ENCODE peak calls at places on chromosome 20, in seven cellular contexts. One of them, this sample, is unnamed.
A peak's percentile ranks its signal among the peaks of the same experiment; 100 is the strongest.

GRCh38 chr20:21808863-21809664 is 103.6 kb downstream of the PAX1 start:
- DNase-seq in ovary: no peak
- DNase-seq in cardiac muscle cell: peak; percentile 82
- DNase-seq in NT2/D1: peak; percentile 35
- DNase-seq in left lung: peak; percentile 35
- DNase-seq in thoracic aorta: no peak
- DNase-seq in neuronal stem cell: peak; percentile 55
- DNase-seq in this sample: peak; percentile 75

GRCh38 chr20:47795214-47795667 is 10.0 kb upstream of the SULF2 start:
- DNase-seq in neuronal stem cell: no peak
- DNase-seq in left lung: no peak
- DNase-seq in thoracic aorta: peak; percentile 56
- DNase-seq in NT2/D1: no peak
- DNase-seq in cardiac muscle cell: no peak
- DNase-seq in ovary: no peak
- DNase-seq in this sample: no peak

GRCh38 chr20:18058661-18059467 is 1.1 kb upstream of the OVOL2 start:
- DNase-seq in NT2/D1: no peak
- DNase-seq in neuronal stem cell: peak; percentile 45
- DNase-seq in cardiac muscle cell: peak; percentile 65
- DNase-seq in thoracic aorta: no peak
- DNase-seq in ovary: no peak
- DNase-seq in left lung: peak; percentile 36
- DNase-seq in this sample: peak; percentile 74

GRCh38 chr20:62032606-62033368 is 32.9 kb downstream of the TAF4 start:
- DNase-seq in NT2/D1: no peak
- DNase-seq in neuronal stem cell: no peak
- DNase-seq in thoracic aorta: no peak
- DNase-seq in left lung: no peak
- DNase-seq in cardiac muscle cell: no peak
- DNase-seq in ovary: no peak
- DNase-seq in this sample: no peak

GRCh38 chr20:5001174-5002076 is at the start of gene SLC23A2:
- DNase-seq in left lung: peak; percentile 42
- DNase-seq in NT2/D1: peak; percentile 13
- DNase-seq in ovary: peak; percentile 61
- DNase-seq in neuronal stem cell: no peak
- DNase-seq in thoracic aorta: no peak
- DNase-seq in cardiac muscle cell: peak; percentile 56
- DNase-seq in this sample: peak; percentile 79

GRCh38 chr20:47724398-47724797 is 60.9 kb downstream of the SULF2 start:
- DNase-seq in thoracic aorta: no peak
- DNase-seq in cardiac muscle cell: no peak
- DNase-seq in neuronal stem cell: peak; percentile 48
- DNase-seq in NT2/D1: no peak
- DNase-seq in left lung: no peak
- DNase-seq in ovary: no peak
- DNase-seq in this sample: no peak

GRCh38 chr20:57476073-57476526 is 48.8 kb downstream of the CTCFL start:
- DNase-seq in neuronal stem cell: no peak
- DNase-seq in ovary: no peak
- DNase-seq in thoracic aorta: no peak
- DNase-seq in cardiac muscle cell: no peak
- DNase-seq in left lung: no peak
- DNase-seq in NT2/D1: no peak
- DNase-seq in this sample: peak; percentile 18

GRCh38 chr20:57482796-57483195 is 42.1 kb downstream of the CTCFL start:
- DNase-seq in NT2/D1: no peak
- DNase-seq in ovary: no peak
- DNase-seq in thoracic aorta: no peak
- DNase-seq in left lung: no peak
- DNase-seq in cardiac muscle cell: no peak
- DNase-seq in neuronal stem cell: no peak
- DNase-seq in this sample: no peak

GRCh38 chr20:52268184-52268583 is 76.6 kb upstream of the ZFP64 start:
- DNase-seq in NT2/D1: no peak
- DNase-seq in thoracic aorta: no peak
- DNase-seq in ovary: no peak
- DNase-seq in left lung: no peak
- DNase-seq in cardiac muscle cell: no peak
- DNase-seq in neuronal stem cell: no peak
- DNase-seq in this sample: no peak

GRCh38 chr20:46088409-46089075 is 1.2 kb downstream of the NCOA5 start:
- DNase-seq in NT2/D1: no peak
- DNase-seq in cardiac muscle cell: no peak
- DNase-seq in neuronal stem cell: no peak
- DNase-seq in ovary: no peak
- DNase-seq in left lung: no peak
- DNase-seq in thoracic aorta: no peak
- DNase-seq in this sample: no peak

GRCh38 chr20:43463864-43464785 is 6.4 kb downstream of the SRSF6 start:
- DNase-seq in NT2/D1: no peak
- DNase-seq in left lung: no peak
- DNase-seq in ovary: no peak
- DNase-seq in thoracic aorta: no peak
- DNase-seq in cardiac muscle cell: no peak
- DNase-seq in neuronal stem cell: no peak
- DNase-seq in this sample: no peak

GRCh38 chr20:32582659-32583580 is 2.2 kb downstream of the NOL4L start:
- DNase-seq in cardiac muscle cell: peak; percentile 83
- DNase-seq in ovary: peak; percentile 58
- DNase-seq in thoracic aorta: no peak
- DNase-seq in left lung: no peak
- DNase-seq in NT2/D1: no peak
- DNase-seq in neuronal stem cell: peak; percentile 67
- DNase-seq in this sample: no peak

GRCh38 chr20:15011631-15012030 is 674.2 kb upstream of the FLRT3 start:
- DNase-seq in left lung: no peak
- DNase-seq in NT2/D1: no peak
- DNase-seq in thoracic aorta: no peak
- DNase-seq in ovary: no peak
- DNase-seq in neuronal stem cell: no peak
- DNase-seq in cardiac muscle cell: no peak
- DNase-seq in this sample: no peak

GRCh38 chr20:20568604-20569205 is 143.7 kb downstream of the RALGAPA2 start:
- DNase-seq in NT2/D1: peak; percentile 9
- DNase-seq in left lung: no peak
- DNase-seq in ovary: no peak
- DNase-seq in cardiac muscle cell: peak; percentile 58
- DNase-seq in thoracic aorta: no peak
- DNase-seq in neuronal stem cell: peak; percentile 35
- DNase-seq in this sample: no peak

GRCh38 chr20:53773792-53774371 is 180.2 kb upstream of the ZNF217 start:
- DNase-seq in left lung: no peak
- DNase-seq in ovary: no peak
- DNase-seq in cardiac muscle cell: no peak
- DNase-seq in neuronal stem cell: no peak
- DNase-seq in thoracic aorta: no peak
- DNase-seq in NT2/D1: no peak
- DNase-seq in this sample: no peak

GRCh38 chr20:24235224-24235735 is 234.1 kb upstream of the SYNDIG1 start:
- DNase-seq in NT2/D1: no peak
- DNase-seq in ovary: no peak
- DNase-seq in thoracic aorta: no peak
- DNase-seq in neuronal stem cell: no peak
- DNase-seq in cardiac muscle cell: no peak
- DNase-seq in left lung: no peak
- DNase-seq in this sample: no peak

GRCh38 chr20:62523473-62524203 is 47.8 kb upstream of the GATA5 start:
- DNase-seq in thoracic aorta: no peak
- DNase-seq in left lung: no peak
- DNase-seq in NT2/D1: peak; percentile 20
- DNase-seq in ovary: no peak
- DNase-seq in neuronal stem cell: no peak
- DNase-seq in cardiac muscle cell: no peak
- DNase-seq in this sample: no peak

GRCh38 chr20:62143976-62144825 is 632 bp downstream of the SS18L1 start:
- DNase-seq in neuronal stem cell: no peak
- DNase-seq in left lung: peak; percentile 66
- DNase-seq in thoracic aorta: no peak
- DNase-seq in NT2/D1: no peak
- DNase-seq in ovary: peak; percentile 53
- DNase-seq in cardiac muscle cell: peak; percentile 76
- DNase-seq in this sample: peak; percentile 86

GRCh38 chr20:52622086-52622485 is 350.1 kb upstream of the TSHZ2 start:
- DNase-seq in neuronal stem cell: no peak
- DNase-seq in cardiac muscle cell: no peak
- DNase-seq in left lung: no peak
- DNase-seq in ovary: no peak
- DNase-seq in NT2/D1: no peak
- DNase-seq in thoracic aorta: no peak
- DNase-seq in this sample: no peak

GRCh38 chr20:1185316-1185741 is 548 bp upstream of the TMEM74B start:
- DNase-seq in left lung: no peak
- DNase-seq in neuronal stem cell: peak; percentile 26
- DNase-seq in cardiac muscle cell: peak; percentile 51
- DNase-seq in NT2/D1: no peak
- DNase-seq in thoracic aorta: no peak
- DNase-seq in ovary: no peak
- DNase-seq in this sample: no peak

GRCh38 chr20:62191781-62192559 is 9.1 kb downstream of the MTG2 start:
- DNase-seq in thoracic aorta: no peak
- DNase-seq in NT2/D1: no peak
- DNase-seq in ovary: no peak
- DNase-seq in cardiac muscle cell: no peak
- DNase-seq in left lung: no peak
- DNase-seq in neuronal stem cell: no peak
- DNase-seq in this sample: no peak

GRCh38 chr20:49433387-49433786 is 49.1 kb downstream of the KCNB1 start:
- DNase-seq in ovary: no peak
- DNase-seq in thoracic aorta: no peak
- DNase-seq in left lung: no peak
- DNase-seq in NT2/D1: no peak
- DNase-seq in cardiac muscle cell: no peak
- DNase-seq in neuronal stem cell: no peak
- DNase-seq in this sample: no peak

GRCh38 chr20:11646359-11646758 is 271.3 kb upstream of the BTBD3 start:
- DNase-seq in ovary: no peak
- DNase-seq in thoracic aorta: no peak
- DNase-seq in left lung: no peak
- DNase-seq in neuronal stem cell: no peak
- DNase-seq in NT2/D1: no peak
- DNase-seq in cardiac muscle cell: no peak
- DNase-seq in this sample: no peak

GRCh38 chr20:50189681-50190250 is 864 bp upstream of the CEBPB start:
- DNase-seq in neuronal stem cell: no peak
- DNase-seq in ovary: peak; percentile 81
- DNase-seq in cardiac muscle cell: no peak
- DNase-seq in thoracic aorta: no peak
- DNase-seq in NT2/D1: no peak
- DNase-seq in left lung: peak; percentile 67
- DNase-seq in this sample: peak; percentile 90

GRCh38 chr20:17854307-17854903 is 114.2 kb downstream of the SNX5 start:
- DNase-seq in cardiac muscle cell: peak; percentile 51
- DNase-seq in neuronal stem cell: no peak
- DNase-seq in ovary: peak; percentile 66
- DNase-seq in left lung: no peak
- DNase-seq in NT2/D1: peak; percentile 27
- DNase-seq in thoracic aorta: no peak
- DNase-seq in this sample: peak; percentile 74

GRCh38 chr20:56348746-56349145 is 10.0 kb upstream of the FAM210B start:
- DNase-seq in ovary: no peak
- DNase-seq in neuronal stem cell: no peak
- DNase-seq in thoracic aorta: no peak
- DNase-seq in cardiac muscle cell: no peak
- DNase-seq in left lung: no peak
- DNase-seq in NT2/D1: no peak
- DNase-seq in this sample: no peak
- H3K4me3 ChIP-seq in ovary: no peak overlapping the region
- H3K4me3 ChIP-seq in neuronal stem cell: no peak overlapping the region
- H3K4me3 ChIP-seq in thoracic aorta: no peak overlapping the region
- H3K4me3 ChIP-seq in cardiac muscle cell: no peak overlapping the region
- H3K4me3 ChIP-seq in left lung: no peak overlapping the region
- H3K4me3 ChIP-seq in NT2/D1: no peak overlapping the region
- H3K4me3 ChIP-seq in this sample: no peak overlapping the region

GRCh38 chr20:59781236-59781635 is 152.2 kb downstream of the SYCP2 start:
- DNase-seq in NT2/D1: no peak
- DNase-seq in cardiac muscle cell: no peak
- DNase-seq in neuronal stem cell: no peak
- DNase-seq in thoracic aorta: no peak
- DNase-seq in left lung: no peak
- DNase-seq in ovary: no peak
- DNase-seq in this sample: no peak
- H3K4me1 ChIP-seq in NT2/D1: peaks cover 8% of the 10 kb centered on the region
- H3K4me1 ChIP-seq in cardiac muscle cell: no peaks in the 10 kb centered on the region
- H3K4me1 ChIP-seq in neuronal stem cell: peaks cover 3% of the 10 kb centered on the region
- H3K4me1 ChIP-seq in thoracic aorta: no peaks in the 10 kb centered on the region
- H3K4me1 ChIP-seq in left lung: no peaks in the 10 kb centered on the region
- H3K4me1 ChIP-seq in ovary: no peaks in the 10 kb centered on the region
- H3K4me1 ChIP-seq in this sample: no peaks in the 10 kb centered on the region

DNA sequence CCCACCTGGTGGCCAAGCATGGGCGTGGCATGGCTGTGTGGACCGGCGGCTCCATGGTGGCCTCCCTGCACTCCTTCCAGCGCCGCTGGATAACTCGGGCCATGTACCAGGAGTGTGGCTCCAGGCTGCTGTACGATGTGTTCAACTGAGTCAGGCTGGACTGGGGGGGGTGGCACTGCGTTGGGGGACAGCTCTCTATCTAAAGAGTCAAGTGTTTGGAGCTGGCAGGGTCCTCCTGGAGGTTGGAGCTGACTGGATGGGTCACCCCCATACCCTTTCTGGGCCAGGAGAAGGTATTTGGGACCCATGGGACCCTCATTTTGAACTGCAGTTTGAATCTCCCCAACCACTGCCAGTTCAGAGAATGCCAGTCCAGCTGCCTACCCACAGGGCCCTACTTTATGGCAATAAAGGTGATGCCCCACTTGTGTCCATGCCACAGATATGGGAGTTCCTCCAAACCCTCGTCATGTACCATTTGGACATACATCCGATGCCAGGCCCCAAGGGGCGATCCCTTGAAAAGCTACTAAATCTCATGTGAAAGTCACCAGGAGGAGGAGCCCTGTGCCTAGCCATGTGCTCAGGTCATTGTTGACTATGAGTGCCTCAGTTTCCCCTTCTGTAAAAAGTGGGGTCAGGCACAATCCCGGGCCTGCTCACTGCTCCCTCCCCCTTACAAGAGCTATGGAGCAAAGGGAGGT is 1.5 kb downstream of the ACTL10 start:
- DNase-seq in thoracic aorta: no peak
- DNase-seq in NT2/D1: no peak
- DNase-seq in neuronal stem cell: no peak
- DNase-seq in ovary: no peak
- DNase-seq in left lung: peak; percentile 84
- DNase-seq in cardiac muscle cell: peak; percentile 78
- DNase-seq in this sample: no peak
- H3K4me3 ChIP-seq in thoracic aorta: peak overlapping the region; percentile 85
- H3K4me3 ChIP-seq in NT2/D1: peak overlapping the region; percentile 74
- H3K4me3 ChIP-seq in neuronal stem cell: no peak overlapping the region
- H3K4me3 ChIP-seq in ovary: peak overlapping the region; percentile 49
- H3K4me3 ChIP-seq in left lung: peak overlapping the region; percentile 55
- H3K4me3 ChIP-seq in cardiac muscle cell: no peak overlapping the region
- H3K4me3 ChIP-seq in this sample: peak overlapping the region; percentile 58

DNA sequence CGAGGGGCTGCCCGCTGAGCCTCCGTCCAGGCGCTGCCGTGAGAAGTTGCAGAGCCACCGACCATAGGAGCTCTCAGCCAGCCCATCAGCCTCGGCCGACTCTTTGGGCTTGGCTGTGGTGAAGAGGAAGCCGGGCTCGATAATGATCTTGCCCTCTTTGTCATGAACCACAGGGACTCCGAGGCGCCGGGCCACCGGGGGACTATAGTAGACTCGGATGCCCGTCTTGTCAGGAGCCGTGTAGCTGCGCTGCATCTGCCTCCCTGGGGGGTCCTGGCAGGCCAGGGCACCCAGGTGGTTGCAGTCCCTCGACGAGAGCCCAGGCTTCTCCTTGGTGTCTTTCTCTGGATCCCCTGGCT is 20.5 kb upstream of the DSN1 start:
- DNase-seq in NT2/D1: no peak
- DNase-seq in neuronal stem cell: no peak
- DNase-seq in cardiac muscle cell: no peak
- DNase-seq in thoracic aorta: no peak
- DNase-seq in left lung: no peak
- DNase-seq in ovary: no peak
- DNase-seq in this sample: no peak
- H3K4me1 ChIP-seq in NT2/D1: no peaks in the 10 kb centered on the region
- H3K4me1 ChIP-seq in neuronal stem cell: no peaks in the 10 kb centered on the region
- H3K4me1 ChIP-seq in cardiac muscle cell: no peaks in the 10 kb centered on the region
- H3K4me1 ChIP-seq in thoracic aorta: no peaks in the 10 kb centered on the region
- H3K4me1 ChIP-seq in left lung: no peaks in the 10 kb centered on the region
- H3K4me1 ChIP-seq in ovary: peaks cover 3% of the 10 kb centered on the region
- H3K4me1 ChIP-seq in this sample: no peaks in the 10 kb centered on the region